ENCODE peak calls at places on chromosomes 3 and 15, in four cellular contexts. K, E, D and P are unnamed samples.

GRCh38 chr3:30303770-30304169 is 302.6 kb upstream of the TGFBR2 start:
- DNase-seq in D (no peak), E (no peak), K (no peak), P (no peak)

GRCh38 chr3:123421353-123422174 is 27.3 kb downstream of the ADCY5 start:
- DNase-seq in D (no peak), K (no peak), E (no peak), P (no peak)

GRCh38 chr3:34895841-34896240 is 743.5 kb upstream of the ARPP21 start:
- DNase-seq in K (no peak), D (no peak), E (no peak), P (no peak)

GRCh38 chr3:63751459-63751858 is 67.6 kb upstream of the C3orf49 start:
- DNase-seq in D (no peak), E (no peak), K (no peak), P (no peak)

GRCh38 chr3:89049119-89049518 is 58.3 kb upstream of the EPHA3 start:
- DNase-seq in E (no peak), K (no peak), D (peak; percentile 7), P (no peak)

GRCh38 chr3:171001250-171001893 is 25.1 kb downstream of the SLC2A2 start:
- DNase-seq in K (no peak), E (no peak), D (no peak), P (no peak)

GRCh38 chr3:99808163-99808794 is 9.4 kb upstream of the CMSS1 start:
- DNase-seq in K (peak; percentile 71), E (peak; percentile 83), D (peak; percentile 70), P (peak; percentile 86)

GRCh38 chr3:123499316-123499715 is 50.4 kb upstream of the ADCY5 start:
- DNase-seq in E (peak; percentile 32), K (peak; percentile 11), D (no peak), P (peak; percentile 60)

GRCh38 chr3:35946121-35946856 is 307.0 kb downstream of the ARPP21 start:
- DNase-seq in D (peak; percentile 50), K (no peak), E (peak; percentile 62), P (peak; percentile 27)

GRCh38 chr3:192332386-192333291 is 394.7 kb downstream of the FGF12 start:
- DNase-seq in D (no peak), K (no peak), E (no peak), P (no peak)

GRCh38 chr3:197830967-197831313 is 39.9 kb downstream of the LRCH3 start:
- DNase-seq in E (no peak), D (no peak), K (no peak), P (no peak)

GRCh38 chr3:58323795-58324674 is 8.7 kb upstream of the PXK start:
- DNase-seq in D (no peak), K (no peak), E (peak; percentile 37), P (no peak)

GRCh38 chr15:31272558-31273257 is 53.9 kb upstream of the KLF13 start:
- DNase-seq in K (no peak), D (no peak), E (no peak), P (no peak)

GRCh38 chr3:111903067-111903511 is 44.0 kb downstream of the PHLDB2 start:
- DNase-seq in E (peak; percentile 84), K (peak; percentile 47), D (no peak), P (peak; percentile 86)

GRCh38 chr3:132417695-132418520 is 606 bp downstream of the DNAJC13 start:
- DNase-seq in D (peak; percentile 59), K (peak; percentile 20), E (peak; percentile 77), P (peak; percentile 46)

GRCh38 chr3:122671543-122671942 is 9.1 kb upstream of the PARP14 start:
- DNase-seq in E (no peak), D (no peak), K (no peak), P (no peak)

GRCh38 chr3:49900491-49901153 is 3.1 kb downstream of the MST1R start:
- DNase-seq in K (no peak), D (no peak), E (peak; percentile 54), P (peak; percentile 52)

GRCh38 chr3:170233532-170233931 is 11.3 kb downstream of the PRKCI start:
- DNase-seq in E (peak; percentile 52), D (no peak), K (peak; percentile 68), P (peak; percentile 83)

GRCh38 chr3:146065573-146066006 is 95.4 kb downstream of the PLOD2 start:
- DNase-seq in K (peak; percentile 48), D (peak; percentile 48), E (peak; percentile 83), P (peak; percentile 69)

GRCh38 chr3:177740270-177740669 is 543.0 kb upstream of the TBL1XR1 start:
- DNase-seq in K (no peak), E (no peak), D (no peak), P (no peak)

GRCh38 chr3:171944109-171945016 is 95.0 kb upstream of the FNDC3B start:
- DNase-seq in K (no peak), E (no peak), D (peak; percentile 70), P (peak; percentile 33)

GRCh38 chr3:64848822-64849221 is 161.0 kb upstream of the ADAMTS9 start:
- DNase-seq in K (no peak), D (no peak), E (no peak), P (peak; percentile 42)

GRCh38 chr3:186021673-186022362 is 84.0 kb upstream of the TRA2B start:
- DNase-seq in D (no peak), K (peak; percentile 85), E (peak; percentile 92), P (peak; percentile 95)

GRCh38 chr15:67862771-67863441 is 23.1 kb upstream of the RNU6-1 start:
- DNase-seq in K (no peak), E (no peak), D (no peak), P (no peak)

GRCh38 chr15:101795455-101795854 is 7.9 kb upstream of the OR4F6 start:
- DNase-seq in E (peak; percentile 73), D (no peak), K (peak; percentile 70), P (peak; percentile 76)

GRCh38 chr3:158791259-158791920 is 10.5 kb upstream of the MFSD1 start:
- DNase-seq in D (peak; percentile 65), E (peak; percentile 80), K (no peak), P (peak; percentile 77)

GRCh38 chr3:185702564-185703225 is 116.6 kb downstream of the SENP2 start:
- DNase-seq in K (no peak), D (no peak), E (no peak), P (no peak)

GRCh38 chr3:31695280-31696008 is 162.7 kb downstream of the STT3B start:
- DNase-seq in K (no peak), E (no peak), D (peak; percentile 38), P (no peak)

GRCh38 chr3:194272221-194272620 is 78.9 kb downstream of the CPN2 start:
- DNase-seq in K (no peak), E (no peak), D (no peak), P (no peak)

GRCh38 chr15:96626936-96627577 is 296.6 kb downstream of the NR2F2 start:
- DNase-seq in D (peak; percentile 52), E (no peak), K (no peak), P (no peak)

GRCh38 chr3:59784164-59784563 is 734.3 kb upstream of the CFAP20DC start:
- DNase-seq in D (no peak), K (no peak), E (no peak), P (no peak)

GRCh38 chr15:39438795-39439577 is 141.9 kb upstream of the THBS1 start:
- DNase-seq in K (no peak), E (no peak), D (peak; percentile 34), P (no peak)
- TF ChIP-seq CTCF in K (peak; percentile 2), E (no peak), D (peak; percentile 20), P (no peak)

GRCh38 chr15:39584662-39585393 is 3.9 kb downstream of the THBS1 start:
- DNase-seq in K (no peak), D (no peak), E (no peak), P (peak; percentile 78)

GRCh38 chr15:39582977-39583585 is 2.2 kb downstream of the THBS1 start:
- DNase-seq in K (no peak), D (no peak), E (peak; percentile 41), P (peak; percentile 76)

GRCh38 chr15:39582286-39582976 is 1.6 kb downstream of the THBS1 start:
- DNase-seq in K (no peak), D (no peak), E (peak; percentile 25), P (peak; percentile 84)

GRCh38 chr15:39584266-39584659 is 3.4 kb downstream of the THBS1 start:
- DNase-seq in K (no peak), E (no peak), D (no peak), P (no peak)

DNA sequence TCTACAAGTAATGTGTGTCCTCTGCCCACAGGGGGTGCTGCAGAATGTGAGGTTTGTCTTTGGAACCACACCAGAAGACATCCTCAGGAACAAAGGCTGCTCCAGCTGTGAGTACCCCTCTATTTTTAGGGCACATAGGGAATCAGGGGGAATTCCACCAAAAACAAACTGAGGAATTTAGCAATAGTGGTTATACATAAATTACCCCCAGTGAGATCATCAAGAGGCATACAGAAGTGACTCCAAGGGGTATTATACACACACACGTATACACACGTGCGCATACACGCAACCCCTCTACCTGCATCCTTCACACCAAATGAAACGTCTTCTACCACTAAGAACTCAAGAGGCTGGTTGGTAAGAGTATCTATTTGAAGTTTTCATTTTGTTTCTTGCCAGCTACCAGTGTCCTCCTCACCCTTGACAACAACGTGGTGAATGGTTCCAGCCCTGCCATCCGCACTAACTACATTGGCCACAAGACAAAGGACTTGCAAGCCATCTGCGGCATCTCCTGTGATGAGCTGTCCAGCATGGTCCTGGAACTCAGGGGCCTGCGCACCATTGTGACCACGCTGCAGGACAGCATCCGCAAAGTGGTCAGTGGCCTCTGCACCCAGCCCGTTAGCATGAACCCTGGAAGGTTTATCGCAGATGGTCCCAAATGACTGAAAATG is 2.8 kb downstream of the THBS1 start:
- DNase-seq in E (peak; percentile 34), D (peak; percentile 38), K (no peak), P (peak; percentile 92)
- TF ChIP-seq CTCF in E (peak; percentile 41), D (peak; percentile 47), K (peak; percentile 58), P (peak; percentile 53)

GRCh38 chr15:26682765-26683164 is 90.1 kb downstream of the GABRB3 start:
- DNase-seq in K (no peak), E (no peak), D (no peak), P (no peak)
- TF ChIP-seq CTCF in K (no peak), E (no peak), D (no peak), P (no peak)

GRCh38 chr15:93897377-93897776 is 334.0 kb upstream of the MCTP2 start:
- DNase-seq in K (no peak), E (no peak), D (no peak), P (no peak)
- TF ChIP-seq CTCF in K (no peak), E (no peak), D (no peak), P (no peak)

GRCh38 chr3:80564391-80564790 is 796.6 kb upstream of the ROBO1 start:
- DNase-seq in K (no peak), E (no peak), D (no peak), P (no peak)

GRCh38 chr3:80556728-80557127 is 788.9 kb upstream of the ROBO1 start:
- DNase-seq in D (no peak), E (no peak), K (no peak), P (no peak)

GRCh38 chr3:80554304-80554703 is 786.5 kb upstream of the ROBO1 start:
- DNase-seq in K (no peak), D (no peak), E (no peak), P (no peak)

GRCh38 chr3:80559701-80560100 is 791.9 kb upstream of the ROBO1 start:
- DNase-seq in D (no peak), E (no peak), K (no peak), P (no peak)
- TF ChIP-seq CTCF in D (no peak), E (no peak), K (no peak), P (no peak)

DNA sequence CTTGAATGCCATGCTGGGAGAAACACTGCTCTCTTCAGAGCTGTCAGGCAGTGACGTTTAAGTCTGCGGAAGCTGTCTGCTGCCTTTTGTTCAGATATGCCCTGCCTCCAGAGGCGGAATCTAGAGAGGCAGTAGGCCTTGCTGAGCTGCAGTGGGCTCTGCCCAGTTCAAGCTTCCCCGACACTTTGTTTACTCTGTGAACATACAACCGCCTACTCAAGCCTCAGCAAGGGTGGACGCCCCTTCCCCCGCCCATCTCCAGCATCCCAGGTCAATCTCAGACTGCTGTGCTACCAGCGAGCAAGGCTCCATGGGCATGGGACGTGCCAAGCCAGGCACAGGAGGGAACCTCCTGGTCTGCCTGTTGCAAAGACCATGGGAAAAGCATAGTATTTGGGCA is 99.7 kb downstream of the TAFA4 start:
- DNase-seq in K (no peak), D (peak; percentile 9), E (no peak), P (no peak)
- TF ChIP-seq CTCF in K (no peak), D (no peak), E (no peak), P (no peak)